ENCODE peak calls at places on chromosomes 3 and 15, in eight cellular contexts. O is WTC11, Y is endodermal cell, C is fibroblast of pulmonary artery, S is choroid plexus epithelial cell, J is transverse colon, X is heart right ventricle, Q is AG04450. P is an unnamed sample.

GRCh38 chr3:184377374-184377773 is 633 bp downstream of the THPO start:
- DNase-seq in O (no peak), Y (peak), C (no peak), S (no peak), J (no peak), X (no peak), Q (no peak), P (no peak)

GRCh38 chr3:16085410-16085809 is 89.1 kb upstream of the GALNT15 start:
- DNase-seq in O (no peak), Y (no peak), C (no peak), S (no peak), J (no peak), X (no peak), Q (no peak), P (no peak)

GRCh38 chr15:76386178-76386577 is 49.6 kb downstream of the ISL2 start:
- DNase-seq in O (no peak), Y (no peak), C (no peak), S (no peak), J (no peak), X (no peak), Q (no peak), P (no peak)

GRCh38 chr3:120469440-120470415 is 18.9 kb upstream of the FSTL1 start:
- DNase-seq in O (peak), Y (peak), C (peak), S (peak), J (no peak), X (peak), Q (no peak), P (no peak)

GRCh38 chr3:61057491-61057890 is 193.8 kb downstream of the FHIT start:
- DNase-seq in O (no peak), Y (no peak), C (no peak), S (no peak), J (no peak), X (no peak), Q (no peak), P (no peak)

GRCh38 chr3:142064454-142064853 is 84.9 kb downstream of the TFDP2 start:
- DNase-seq in O (no peak), Y (no peak), C (no peak), S (no peak), J (no peak), X (no peak), Q (no peak), P (no peak)

GRCh38 chr3:172094621-172095557 is 55.5 kb downstream of the FNDC3B start:
- DNase-seq in O (no peak), Y (peak), C (no peak), S (peak), J (peak), X (no peak), Q (no peak), P (peak)

GRCh38 chr15:32683906-32684584 is 33.8 kb upstream of the GREM1 start:
- DNase-seq in O (no peak), Y (no peak), C (peak), S (peak), J (no peak), X (no peak), Q (peak), P (peak)

GRCh38 chr3:111776844-111777483 is 82.1 kb upstream of the PHLDB2 start:
- DNase-seq in O (no peak), Y (no peak), C (no peak), S (no peak), J (no peak), X (no peak), Q (no peak), P (no peak)

GRCh38 chr3:192001217-192001616 is 540.3 kb downstream of the PYDC2 start:
- DNase-seq in O (no peak), Y (no peak), C (no peak), S (no peak), J (no peak), X (no peak), Q (no peak), P (no peak)

GRCh38 chr3:105867690-105868449 is 942 bp downstream of the CBLB start:
- DNase-seq in O (no peak), Y (no peak), C (peak), S (peak), J (no peak), X (no peak), Q (no peak), P (no peak)

GRCh38 chr3:120173056-120173675 is 78.9 kb upstream of the GSK3B start:
- DNase-seq in O (no peak), Y (no peak), C (no peak), S (no peak), J (no peak), X (no peak), Q (no peak), P (no peak)

GRCh38 chr3:178434206-178434805 is 101.9 kb upstream of the KCNMB2 start:
- DNase-seq in O (no peak), Y (no peak), C (peak), S (peak), J (no peak), X (no peak), Q (no peak), P (peak)

GRCh38 chr3:47444103-47444502 is 31.6 kb downstream of the SCAP start:
- DNase-seq in O (no peak), Y (no peak), C (no peak), S (peak), J (no peak), X (no peak), Q (no peak), P (no peak)

GRCh38 chr15:75198560-75199346 is 2.9 kb upstream of the C15orf39 start:
- DNase-seq in O (no peak), Y (peak), C (peak), S (peak), J (peak), X (no peak), Q (no peak), P (peak)

GRCh38 chr3:185308126-185308754 is 54.4 kb upstream of the EHHADH start:
- DNase-seq in O (peak), Y (peak), C (peak), S (peak), J (peak), X (no peak), Q (peak), P (peak)

GRCh38 chr3:99313481-99313880 is 324.9 kb upstream of the COL8A1 start:
- DNase-seq in O (no peak), Y (no peak), C (peak), S (peak), J (no peak), X (no peak), Q (no peak), P (no peak)

GRCh38 chr3:111321786-111322185 is 220.2 kb upstream of the CD96 start:
- DNase-seq in O (no peak), Y (no peak), C (no peak), S (no peak), J (no peak), X (no peak), Q (no peak), P (no peak)

GRCh38 chr3:73681610-73682009 is 56.9 kb upstream of the PDZRN3 start:
- DNase-seq in O (no peak), Y (no peak), C (peak), S (peak), J (no peak), X (no peak), Q (peak), P (no peak)

GRCh38 chr3:10548997-10549396 is 43.6 kb upstream of the ATP2B2 start:
- DNase-seq in O (no peak), Y (no peak), C (no peak), S (no peak), J (no peak), X (no peak), Q (no peak), P (no peak)

GRCh38 chr15:89003865-89004725 is 84.2 kb upstream of the ABHD2 start:
- DNase-seq in O (peak), Y (peak), C (peak), S (peak), J (no peak), X (peak), Q (peak), P (peak)

GRCh38 chr3:542030-542429 is 345.5 kb downstream of the CHL1 start:
- DNase-seq in O (no peak), Y (no peak), C (no peak), S (no peak), J (no peak), X (no peak), Q (no peak), P (no peak)

GRCh38 chr3:132417695-132418520 is 606 bp downstream of the DNAJC13 start:
- DNase-seq in O (peak), Y (peak), C (peak), S (peak), J (peak), X (no peak), Q (peak), P (peak)

GRCh38 chr15:46088486-46089437 is 453.9 kb downstream of the SQOR start:
- DNase-seq in O (no peak), Y (no peak), C (peak), S (peak), J (no peak), X (no peak), Q (no peak), P (no peak)

GRCh38 chr3:42504334-42505202 is 2.1 kb downstream of the VIPR1 start:
- DNase-seq in O (no peak), Y (peak), C (no peak), S (no peak), J (peak), X (no peak), Q (no peak), P (no peak)

GRCh38 chr15:63942486-63943365 is 103.6 kb downstream of the DAPK2 start:
- DNase-seq in O (peak), Y (peak), C (no peak), S (no peak), J (no peak), X (no peak), Q (no peak), P (peak)
- TF ChIP-seq CTCF in O (no peak), Y (peak), C (no peak), S (no peak), J (no peak), X (no peak), Q (no peak), P (no peak)

DNA sequence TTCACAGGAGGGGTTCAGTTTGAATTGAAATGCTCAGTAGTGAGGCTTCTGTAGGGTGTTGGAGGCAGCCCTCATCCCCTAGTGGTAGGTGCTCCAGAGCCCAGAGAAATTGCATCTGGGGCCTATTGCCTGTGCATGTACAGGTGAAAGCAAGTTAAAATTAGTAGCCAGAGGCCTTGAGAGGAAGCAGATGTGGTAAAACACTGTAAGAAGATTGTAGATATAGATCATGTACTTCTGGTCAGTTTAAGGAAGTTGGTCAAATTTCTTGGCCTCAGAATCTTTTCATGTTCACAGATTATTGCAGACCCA is 34.6 kb downstream of the IGSF10 start:
- DNase-seq in O (no peak), Y (peak), C (no peak), S (no peak), J (no peak), X (no peak), Q (no peak), P (peak)
- TF ChIP-seq CTCF in O (no peak), Y (peak), C (peak), S (peak), J (no peak), X (no peak), Q (no peak), P (peak)

DNA sequence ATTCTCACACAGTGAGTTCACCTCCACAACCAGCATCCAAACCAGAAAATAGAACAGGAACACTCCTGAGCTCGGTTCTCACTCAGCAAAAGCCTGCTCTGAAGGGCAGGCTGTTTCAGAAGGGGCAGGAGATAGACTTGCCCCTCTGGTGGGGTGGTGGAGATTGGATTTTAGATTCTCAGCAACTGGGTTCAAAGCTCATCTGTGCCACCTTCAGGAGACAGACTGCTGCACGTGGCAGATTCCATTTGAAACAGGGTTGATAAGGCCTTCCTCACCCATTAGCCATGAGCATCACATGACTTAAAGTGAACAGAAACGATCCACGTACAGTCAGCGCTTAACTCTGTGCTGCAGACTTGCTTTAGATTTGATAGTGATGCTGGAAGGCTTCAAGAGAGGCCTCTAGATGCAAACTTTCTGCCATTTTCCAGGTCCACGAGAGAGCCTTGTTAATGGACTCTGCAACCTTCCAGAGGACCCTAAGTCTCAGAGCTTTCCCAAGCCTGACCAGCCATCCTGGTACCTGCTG is 35.0 kb upstream of the MGLL start:
- DNase-seq in O (no peak), Y (no peak), C (peak), S (peak), J (no peak), X (no peak), Q (no peak), P (peak)
- TF ChIP-seq CTCF in O (no peak), Y (peak), C (no peak), S (peak), J (no peak), X (no peak), Q (peak), P (no peak)

DNA sequence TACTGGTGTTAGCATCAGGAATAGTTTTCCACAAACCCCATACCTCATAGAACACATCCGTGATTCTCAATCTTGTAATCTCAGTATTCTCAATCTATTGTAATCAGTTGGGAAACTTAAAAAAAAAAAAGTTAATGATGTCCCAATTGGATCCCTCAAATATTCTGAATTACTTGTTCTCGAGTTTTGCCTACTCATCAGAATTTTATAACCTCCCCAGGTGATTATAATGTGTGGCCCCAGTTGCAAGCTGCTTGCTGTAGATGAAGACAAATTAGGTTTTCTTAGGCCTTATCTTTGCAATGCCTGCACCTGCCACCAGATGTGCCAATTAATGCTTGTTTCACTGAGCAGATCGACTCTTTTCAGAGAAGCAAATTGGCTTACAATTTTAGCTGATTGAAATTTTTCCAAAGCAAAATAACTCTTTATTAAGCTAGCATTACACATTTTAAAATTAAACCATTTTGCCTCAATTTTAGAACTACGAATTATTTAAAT is 19.0 kb upstream of the DIPK2A start:
- DNase-seq in O (no peak), Y (no peak), C (no peak), S (no peak), J (no peak), X (no peak), Q (no peak), P (peak)
- TF ChIP-seq CTCF in O (no peak), Y (peak), C (no peak), S (peak), J (peak), X (no peak), Q (peak), P (no peak)

DNA sequence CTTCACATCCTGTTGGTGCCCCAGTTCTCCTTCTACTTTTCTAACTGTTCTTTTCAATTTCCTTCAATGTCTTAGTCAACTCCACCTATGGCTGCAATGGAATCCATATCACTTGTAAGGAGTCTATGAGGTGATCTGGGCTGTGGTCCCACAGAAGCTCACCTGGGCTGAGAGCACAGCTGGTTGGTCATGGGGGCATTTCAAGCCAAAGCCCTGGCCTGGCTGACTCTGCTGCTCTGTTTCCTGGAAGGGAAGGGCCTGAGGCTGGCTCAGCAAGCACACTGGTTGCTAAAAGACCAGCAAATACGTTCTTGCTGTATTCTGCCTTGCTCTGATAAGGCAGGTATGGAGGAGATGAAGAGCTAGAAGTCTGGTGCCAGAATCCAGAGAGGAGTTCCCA is 29.0 kb downstream of the AMOTL2 start:
- DNase-seq in O (no peak), Y (no peak), C (no peak), S (no peak), J (no peak), X (no peak), Q (no peak), P (no peak)
- TF ChIP-seq CTCF in O (no peak), Y (no peak), C (no peak), S (no peak), J (no peak), X (no peak), Q (no peak), P (no peak)

GRCh38 chr3:44987318-44987717 is 11.3 kb downstream of the EXOSC7 start:
- DNase-seq in O (no peak), Y (no peak), C (no peak), S (no peak), J (no peak), X (no peak), Q (no peak), P (no peak)

GRCh38 chr3:44991326-44991725 is 15.3 kb downstream of the EXOSC7 start:
- DNase-seq in O (no peak), Y (no peak), C (no peak), S (no peak), J (no peak), X (no peak), Q (no peak), P (no peak)

GRCh38 chr3:44989636-44990373 is 13.8 kb downstream of the EXOSC7 start:
- DNase-seq in O (no peak), Y (no peak), C (no peak), S (no peak), J (no peak), X (no peak), Q (no peak), P (no peak)

GRCh38 chr3:44989141-44989540 is 13.1 kb downstream of the EXOSC7 start:
- DNase-seq in O (no peak), Y (no peak), C (no peak), S (no peak), J (no peak), X (no peak), Q (no peak), P (no peak)

GRCh38 chr3:44988073-44988472 is 12.0 kb downstream of the EXOSC7 start:
- DNase-seq in O (no peak), Y (no peak), C (no peak), S (peak), J (no peak), X (no peak), Q (no peak), P (no peak)
- TF ChIP-seq CTCF in O (no peak), Y (peak), C (peak), S (peak), J (peak), X (peak), Q (peak), P (peak)

GRCh38 chr3:72446406-72447058 is 401.7 kb downstream of the SHQ1 start:
- DNase-seq in O (no peak), Y (peak), C (peak), S (peak), J (no peak), X (no peak), Q (no peak), P (peak)
- TF ChIP-seq CTCF in O (no peak), Y (peak), C (no peak), S (no peak), J (no peak), X (no peak), Q (no peak), P (no peak)

DNA sequence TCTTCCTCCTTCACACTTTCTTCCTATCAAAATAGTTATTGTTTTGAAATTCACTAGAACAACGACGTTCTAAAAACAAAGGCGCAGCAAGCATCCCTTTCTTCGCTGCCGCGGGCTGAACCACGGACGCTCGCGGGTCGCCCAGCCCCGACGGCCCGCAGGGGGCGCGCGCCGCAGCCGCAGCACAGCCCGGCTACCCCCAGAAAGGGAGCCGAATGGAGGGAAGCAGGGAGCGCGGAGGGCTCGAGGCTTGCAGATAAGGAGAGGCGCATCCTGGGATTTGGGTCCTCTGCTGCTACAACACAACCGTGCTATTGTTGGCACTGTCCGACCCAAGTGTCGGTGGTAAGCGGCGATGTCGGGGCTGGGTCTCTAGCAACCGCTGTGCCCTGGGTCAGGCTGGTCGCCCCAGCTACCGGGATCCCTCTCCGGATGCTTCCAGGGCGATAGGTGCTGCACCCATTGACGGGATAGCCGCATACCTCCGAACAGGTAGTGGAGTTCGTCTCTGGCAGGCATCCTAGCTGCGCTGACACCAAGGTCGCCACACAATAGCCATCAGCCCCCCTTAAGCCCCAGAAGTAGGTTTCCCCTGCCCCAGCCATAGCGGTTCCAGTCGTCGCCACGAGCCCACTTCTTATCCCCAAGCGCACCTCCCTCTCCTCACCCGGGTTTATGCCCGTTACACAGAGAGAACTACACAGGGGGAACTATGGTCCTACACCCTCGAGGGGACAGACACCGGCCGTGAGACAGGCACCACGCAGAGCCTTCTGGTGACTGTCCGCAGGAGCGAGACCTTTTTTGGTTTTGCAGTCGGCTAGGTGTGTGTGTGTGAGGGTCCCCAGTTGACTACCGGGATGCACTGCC is 6.0 kb downstream of the ONECUT1 start:
- DNase-seq in O (peak), Y (peak), C (no peak), S (no peak), J (no peak), X (no peak), Q (no peak), P (peak)
- TF ChIP-seq CTCF in O (peak), Y (peak), C (no peak), S (no peak), J (peak), X (no peak), Q (peak), P (peak)

DNA sequence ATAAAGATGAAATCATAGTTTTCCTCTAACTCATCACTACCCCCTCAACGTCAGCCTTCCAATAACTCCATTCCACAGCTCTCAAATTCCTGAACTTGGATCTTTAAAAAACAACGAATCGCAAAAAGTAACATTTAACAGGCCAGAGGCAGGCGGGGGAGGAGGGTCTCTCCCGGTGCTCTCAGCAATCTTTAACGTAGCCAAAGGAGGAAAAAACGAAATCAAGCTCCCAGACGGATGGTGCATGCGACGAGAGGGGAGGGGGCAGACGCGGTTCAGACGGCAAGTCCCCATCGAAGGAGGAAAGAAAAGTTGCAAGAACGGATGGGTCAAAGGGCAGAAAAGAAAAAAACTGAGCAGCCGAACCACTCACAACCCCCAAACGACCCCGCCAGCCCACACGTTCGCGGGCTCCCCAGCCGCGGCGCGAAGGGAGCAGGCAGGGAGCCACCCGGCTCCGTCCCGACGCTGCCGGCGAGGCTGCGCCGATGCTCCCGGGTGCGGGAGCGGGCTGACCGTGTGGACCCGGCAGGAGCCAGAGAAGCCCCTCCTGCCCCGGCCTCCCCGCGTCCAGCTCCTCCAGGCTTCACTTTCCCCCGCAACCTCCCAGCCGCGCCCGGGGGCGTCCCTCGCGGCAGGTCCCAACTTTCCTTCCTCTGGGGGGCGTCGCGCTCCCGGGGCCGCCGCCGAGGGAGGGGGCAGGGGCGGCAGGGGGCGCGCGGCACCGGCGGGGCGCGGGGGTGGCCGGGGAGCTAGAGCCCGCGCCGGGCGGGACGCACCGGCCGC is 661 bp downstream of the PEAK1 start:
- DNase-seq in O (peak), Y (peak), C (peak), S (peak), J (peak), X (peak), Q (no peak), P (peak)
- TF ChIP-seq CTCF in O (no peak), Y (no peak), C (no peak), S (peak), J (peak), X (peak), Q (peak), P (peak)

P was measured in GM12865.